ENCODE peak calls at places on chromosomes 5 and 9, in five cellular contexts. G is AG20443, A is amniotic stem cell, S is glutamatergic neuron, N is NCI-H1105. C is an unnamed sample.
A peak's percentile ranks its signal among the peaks of the same experiment; 100 is the strongest.

GRCh38 chr5:42570946-42571625 is 147.8 kb downstream of the GHR start:
- DNase-seq in S (no peak), N (no peak), A (no peak), G (peak; percentile 33), C (no peak)

GRCh38 chr5:132466453-132467291 is 23.9 kb downstream of the IRF1 start:
- DNase-seq in S (no peak), N (no peak), A (no peak), G (no peak), C (no peak)

GRCh38 chr5:21776466-21776865 is 1076.7 kb downstream of the CDH12 start:
- DNase-seq in A (no peak), S (no peak), G (no peak), N (no peak), C (no peak)

GRCh38 chr5:35089688-35090314 is 42.1 kb upstream of the AGXT2 start:
- DNase-seq in G (peak; percentile 84), S (peak; percentile 65), A (peak; percentile 32), N (peak; percentile 23), C (no peak)

GRCh38 chr9:137454145-137454505 is 5.0 kb downstream of the NSMF start:
- DNase-seq in S (peak; percentile 62), G (peak; percentile 54), N (no peak), A (no peak), C (no peak)

GRCh38 chr9:137278061-137278912 is 761 bp downstream of the TOR4A start:
- DNase-seq in N (no peak), G (no peak), A (no peak), S (peak; percentile 44), C (no peak)

GRCh38 chr5:14089198-14089597 is 53.9 kb upstream of the TRIO start:
- DNase-seq in A (no peak), G (no peak), N (no peak), S (no peak), C (no peak)

GRCh38 chr5:6859001-6859400 is 145.8 kb downstream of the TENT4A start:
- DNase-seq in S (peak; percentile 32), N (no peak), G (no peak), A (no peak), C (no peak)

GRCh38 chr9:86946712-86947145 is 577 bp downstream of the GAS1 start:
- DNase-seq in N (no peak), G (no peak), S (no peak), A (no peak), C (peak; percentile 25)